ENCODE peak calls at places on chromosomes 5 and 9, in eight cellular contexts. T is SK-N-SH; G is cardiac fibroblast; U is endothelial cell of umbilical vein; I is tibial nerve; F is fibroblast of the aortic adventitia; M is right lobe of liver; L is CD8-positive, alpha-beta T cell. P is an unnamed sample.

GRCh38 chr9:72396247-72397091 is 31.5 kb upstream of the ZFAND5 start:
- DNase-seq in T (no peak), G (peak), U (peak), I (no peak), F (peak), M (no peak), L (no peak), P (peak)

GRCh38 chr9:132114102-132114707 is 34.5 kb upstream of the MED27 start:
- DNase-seq in T (no peak), G (peak), U (peak), I (peak), F (peak), M (peak), L (peak), P (peak)

GRCh38 chr5:73623929-73624404 is 2.0 kb upstream of the ARHGEF28 start:
- DNase-seq in T (no peak), G (no peak), U (no peak), I (no peak), F (no peak), M (no peak), L (no peak), P (no peak)

GRCh38 chr9:5557606-5558587 is 47.6 kb downstream of the PDCD1LG2 start:
- DNase-seq in T (no peak), G (peak), U (no peak), I (peak), F (peak), M (no peak), L (peak), P (peak)

GRCh38 chr5:77843570-77844407 is 67.7 kb upstream of the TBCA start:
- DNase-seq in T (no peak), G (no peak), U (no peak), I (no peak), F (no peak), M (no peak), L (no peak), P (no peak)

GRCh38 chr5:83871533-83872380 is 151.1 kb upstream of the HAPLN1 start:
- DNase-seq in T (no peak), G (no peak), U (no peak), I (no peak), F (no peak), M (no peak), L (no peak), P (no peak)

GRCh38 chr9:136848393-136849037 is 694 bp upstream of the PHPT1 start:
- DNase-seq in T (peak), G (no peak), U (no peak), I (no peak), F (no peak), M (no peak), L (no peak), P (no peak)

GRCh38 chr9:86353591-86354047 is 591 bp downstream of the TUT7 start:
- DNase-seq in T (no peak), G (no peak), U (peak), I (no peak), F (peak), M (no peak), L (no peak), P (peak)

GRCh38 chr9:125558453-125559084 is 148.4 kb downstream of the MAPKAP1 start:
- DNase-seq in T (peak), G (peak), U (peak), I (peak), F (peak), M (no peak), L (peak), P (peak)

GRCh38 chr9:73061131-73061530 is 90.5 kb upstream of the ANXA1 start:
- DNase-seq in T (no peak), G (no peak), U (no peak), I (no peak), F (no peak), M (no peak), L (no peak), P (no peak)

GRCh38 chr5:118017536-118017935 is 970.8 kb downstream of the DTWD2 start:
- DNase-seq in T (no peak), G (no peak), U (no peak), I (no peak), F (no peak), M (no peak), L (no peak), P (no peak)

GRCh38 chr5:39599721-39600431 is 175.1 kb upstream of the DAB2 start:
- DNase-seq in T (no peak), G (peak), U (peak), I (no peak), F (peak), M (no peak), L (no peak), P (peak)

GRCh38 chr5:102481044-102481715 is 17.6 kb downstream of the SLCO6A1 start:
- DNase-seq in T (no peak), G (peak), U (no peak), I (no peak), F (peak), M (no peak), L (no peak), P (peak)

GRCh38 chr5:161312882-161313281 is 233.6 kb downstream of the GABRB2 start:
- DNase-seq in T (no peak), G (no peak), U (no peak), I (no peak), F (no peak), M (no peak), L (no peak), P (no peak)

GRCh38 chr5:51996356-51996861 is 613.2 kb downstream of the ISL1 start:
- DNase-seq in T (no peak), G (no peak), U (no peak), I (no peak), F (no peak), M (no peak), L (no peak), P (no peak)

GRCh38 chr5:5179597-5179996 is 39.5 kb downstream of the ADAMTS16 start:
- DNase-seq in T (no peak), G (no peak), U (no peak), I (no peak), F (no peak), M (no peak), L (no peak), P (no peak)

GRCh38 chr5:122259995-122260394 is 52.0 kb upstream of the SNCAIP start:
- DNase-seq in T (no peak), G (peak), U (no peak), I (no peak), F (peak), M (no peak), L (no peak), P (peak)

GRCh38 chr9:91720746-91721705 is 229.0 kb downstream of the ROR2 start:
- DNase-seq in T (peak), G (no peak), U (no peak), I (no peak), F (no peak), M (no peak), L (no peak), P (no peak)

GRCh38 chr9:124558777-124559470 is 51.7 kb upstream of the NR5A1 start:
- DNase-seq in T (no peak), G (no peak), U (no peak), I (no peak), F (no peak), M (no peak), L (no peak), P (no peak)

GRCh38 chr9:2427016-2427891 is 194.3 kb upstream of the VLDLR start:
- DNase-seq in T (no peak), G (peak), U (no peak), I (no peak), F (no peak), M (peak), L (no peak), P (no peak)

GRCh38 chr9:14508884-14509283 is 184.3 kb downstream of the ZDHHC21 start:
- DNase-seq in T (no peak), G (no peak), U (no peak), I (no peak), F (no peak), M (no peak), L (no peak), P (no peak)

GRCh38 chr9:111621895-111622480 is 9.1 kb upstream of the DNAJC25 start:
- DNase-seq in T (peak), G (peak), U (peak), I (peak), F (peak), M (no peak), L (no peak), P (peak)

GRCh38 chr5:107592515-107592914 is 78.2 kb downstream of the EFNA5 start:
- DNase-seq in T (no peak), G (no peak), U (no peak), I (no peak), F (no peak), M (no peak), L (no peak), P (no peak)

GRCh38 chr5:121218086-121218485 is 633.6 kb upstream of the FTMT start:
- DNase-seq in T (no peak), G (no peak), U (peak), I (no peak), F (no peak), M (no peak), L (no peak), P (no peak)

GRCh38 chr5:148791334-148791667 is 35.1 kb upstream of the ADRB2 start:
- DNase-seq in T (no peak), G (peak), U (peak), I (no peak), F (peak), M (no peak), L (no peak), P (no peak)

GRCh38 chr5:122999947-123000563 is 36.5 kb downstream of the PPIC start:
- DNase-seq in T (no peak), G (peak), U (peak), I (peak), F (peak), M (peak), L (no peak), P (peak)

GRCh38 chr9:71384343-71384742 is 262.9 kb upstream of the TRPM3 start:
- DNase-seq in T (no peak), G (no peak), U (no peak), I (no peak), F (no peak), M (no peak), L (no peak), P (no peak)

GRCh38 chr5:141567513-141568117 is 51.2 kb downstream of the DIAPH1 start:
- DNase-seq in T (peak), G (peak), U (peak), I (no peak), F (peak), M (no peak), L (no peak), P (peak)

GRCh38 chr9:136943291-136944093 is 1.0 kb downstream of the FBXW5 start:
- DNase-seq in T (peak), G (peak), U (no peak), I (no peak), F (peak), M (peak), L (peak), P (peak)

GRCh38 chr5:111158105-111158744 is 66.0 kb upstream of the CAMK4 start:
- DNase-seq in T (peak), G (peak), U (peak), I (peak), F (peak), M (peak), L (peak), P (peak)

GRCh38 chr5:175288048-175288621 is 155.8 kb downstream of the DRD1 start:
- DNase-seq in T (no peak), G (peak), U (no peak), I (no peak), F (peak), M (no peak), L (no peak), P (peak)

GRCh38 chr9:135147473-135147805 is 60.0 kb downstream of the OLFM1 start:
- DNase-seq in T (no peak), G (no peak), U (no peak), I (no peak), F (no peak), M (no peak), L (no peak), P (no peak)

GRCh38 chr5:140926211-140926902 is at the start of gene PCDHAC1:
- DNase-seq in T (peak), G (peak), U (peak), I (peak), F (peak), M (peak), L (no peak), P (peak)

GRCh38 chr9:4344946-4345345 is 45.1 kb upstream of the GLIS3 start:
- DNase-seq in T (no peak), G (no peak), U (no peak), I (no peak), F (no peak), M (no peak), L (no peak), P (no peak)

GRCh38 chr9:23784962-23785361 is 41.1 kb downstream of the ELAVL2 start:
- DNase-seq in T (no peak), G (no peak), U (no peak), I (no peak), F (no peak), M (no peak), L (no peak), P (no peak)

GRCh38 chr9:106025449-106025848 is 331.1 kb downstream of the TMEM38B start:
- DNase-seq in T (no peak), G (no peak), U (no peak), I (no peak), F (no peak), M (no peak), L (no peak), P (no peak)
- TF ChIP-seq CTCF in T (no peak), G (no peak), U (no peak), I (no peak), F (no peak), M (no peak), L (no peak), P (no peak)

GRCh38 chr9:77019010-77019809 is at the start of gene FOXB2:
- DNase-seq in T (peak), G (no peak), U (no peak), I (no peak), F (no peak), M (no peak), L (no peak), P (no peak)
- H3K4me3 ChIP-seq in T (no peak), G (no peak), U (no peak), I (no peak), F (no peak), M (no peak), L (no peak), P (no peak)

GRCh38 chr9:109455861-109456260 is 42.2 kb downstream of the PTPN3 start:
- DNase-seq in T (no peak), G (no peak), U (no peak), I (no peak), F (no peak), M (no peak), L (no peak), P (no peak)
- TF ChIP-seq CTCF in T (no peak), G (no peak), U (no peak), I (no peak), F (no peak), M (peak), L (no peak), P (no peak)

GRCh38 chr5:96881511-96882115 is 5.3 kb downstream of the ERAP2 start:
- DNase-seq in T (no peak), G (peak), U (peak), I (no peak), F (peak), M (no peak), L (no peak), P (peak)
- H3K4me3 ChIP-seq in T (no peak), G (no peak), U (no peak), I (no peak), F (no peak), M (no peak), L (no peak), P (no peak)

DNA sequence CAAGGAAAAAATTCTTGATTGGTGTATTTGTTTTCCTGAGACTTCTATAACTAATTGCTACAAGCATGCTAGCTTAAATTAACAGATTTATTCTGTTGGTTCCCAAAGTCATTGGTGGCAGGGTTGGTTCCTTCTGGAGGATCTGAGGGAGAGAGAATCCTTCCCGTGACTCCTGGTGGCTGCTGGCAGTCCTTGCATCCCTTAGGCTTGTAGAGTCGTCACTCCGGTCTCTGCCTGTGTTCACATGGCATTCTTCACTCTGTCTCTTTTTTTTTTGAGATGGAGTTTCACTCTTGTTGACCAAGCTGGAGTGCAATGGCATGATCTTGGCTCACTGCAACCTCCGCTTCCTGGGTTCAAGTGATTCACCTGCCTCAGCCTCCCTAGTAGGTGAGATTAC is 5.3 kb downstream of the CDK9 start:
- DNase-seq in T (no peak), G (no peak), U (no peak), I (no peak), F (no peak), M (no peak), L (no peak), P (no peak)
- TF ChIP-seq CTCF in T (peak), G (no peak), U (no peak), I (no peak), F (no peak), M (no peak), L (no peak), P (no peak)

GRCh38 chr5:72093824-72094223 is 13.5 kb upstream of the MAP1B start:
- DNase-seq in T (no peak), G (no peak), U (no peak), I (no peak), F (no peak), M (no peak), L (no peak), P (no peak)
- H3K4me3 ChIP-seq in T (no peak), G (no peak), U (no peak), I (no peak), F (no peak), M (no peak), L (no peak), P (no peak)

DNA sequence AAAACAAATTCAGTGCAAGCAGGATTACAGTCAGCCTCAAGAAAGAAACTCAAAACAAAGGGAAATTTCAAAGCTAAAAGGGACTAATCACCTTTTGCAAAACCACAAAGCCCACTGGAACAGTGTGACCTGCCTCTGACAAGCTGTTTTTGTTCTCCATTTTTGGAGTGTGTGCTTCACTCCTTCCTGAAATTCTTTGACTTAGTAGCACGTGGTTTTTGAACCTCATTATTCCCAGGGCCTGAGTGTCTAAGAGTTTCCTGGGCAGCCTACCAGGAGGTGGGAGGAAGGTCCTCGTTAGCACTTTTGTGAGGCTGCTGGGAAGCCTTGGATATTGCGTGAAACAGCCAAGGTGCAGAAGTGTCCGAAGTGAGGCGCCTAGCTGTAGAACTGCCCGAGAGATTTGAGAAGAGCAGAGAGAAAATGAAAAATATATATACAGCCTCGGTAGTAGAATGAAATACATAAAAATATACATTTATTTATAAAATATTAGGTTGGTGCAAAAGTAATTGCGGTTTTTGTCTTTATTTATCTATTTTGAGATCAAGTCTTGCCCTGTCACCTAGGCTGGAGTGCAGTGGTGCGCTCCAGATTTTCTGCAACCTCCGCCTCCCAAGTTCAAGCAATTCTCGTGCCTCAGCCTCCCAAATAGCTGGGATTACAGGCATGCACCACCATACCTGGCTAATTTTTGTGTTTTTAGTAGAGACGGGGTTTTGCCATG is 245.9 kb downstream of the MARCHF11 start:
- DNase-seq in T (no peak), G (peak), U (peak), I (no peak), F (no peak), M (no peak), L (no peak), P (peak)
- TF ChIP-seq CTCF in T (no peak), G (no peak), U (no peak), I (no peak), F (no peak), M (no peak), L (no peak), P (no peak)

DNA sequence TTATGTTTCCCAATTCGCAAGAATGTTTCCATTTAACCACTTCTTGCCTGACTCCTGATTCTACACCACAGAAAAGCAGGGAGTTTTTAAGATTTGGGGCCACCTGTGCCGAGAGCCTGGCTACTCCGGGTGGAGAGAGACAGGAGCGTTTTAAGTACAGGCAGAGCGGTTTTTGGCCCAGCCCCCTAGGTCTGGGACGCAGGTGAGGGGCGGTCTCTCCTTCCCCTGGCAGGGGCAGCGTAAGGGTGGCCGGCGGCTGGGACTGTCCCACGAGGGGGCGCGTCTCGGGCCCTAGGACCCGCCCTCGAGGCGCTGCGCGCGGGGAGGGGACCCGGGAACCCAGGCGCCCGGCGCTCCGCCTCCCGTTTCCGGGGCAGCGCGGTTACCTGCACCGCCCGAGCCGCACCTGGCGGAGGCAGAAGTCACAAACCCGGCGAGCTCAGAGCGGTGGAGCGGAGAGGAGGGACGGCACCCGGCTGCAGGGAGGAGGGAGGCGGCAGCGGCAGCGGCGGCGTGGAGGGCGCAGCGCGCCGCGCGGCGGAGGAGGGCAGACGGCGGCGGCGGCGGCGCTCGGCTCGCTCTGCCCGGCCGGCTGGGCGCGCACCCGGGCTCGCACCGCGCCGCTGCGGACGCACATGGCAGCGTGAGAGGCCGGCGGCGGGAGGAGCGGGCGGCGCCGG is at the start of gene WWC1:
- DNase-seq in T (peak), G (no peak), U (no peak), I (no peak), F (no peak), M (peak), L (peak), P (no peak)
- H3K4me3 ChIP-seq in T (peak), G (peak), U (peak), I (peak), F (peak), M (peak), L (no peak), P (peak)

DNA sequence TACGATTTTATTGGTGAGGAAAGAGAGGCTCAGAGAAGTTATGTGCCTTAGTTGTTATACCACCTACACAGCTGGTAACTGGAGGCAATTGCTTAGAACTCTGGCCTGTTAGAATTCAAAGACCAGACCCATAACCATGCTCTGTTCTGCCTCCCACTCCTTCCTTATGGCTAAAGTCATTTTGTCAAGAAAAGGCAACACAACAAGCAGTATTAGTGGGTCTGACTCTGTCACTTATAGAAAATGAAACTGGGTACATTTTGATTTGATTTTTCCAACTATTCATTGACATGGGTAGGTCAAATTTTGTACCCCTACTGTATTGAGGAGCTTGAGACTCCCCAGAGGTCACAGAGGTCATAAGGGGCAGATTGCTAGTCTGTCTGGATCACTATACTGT is 44.5 kb upstream of the NR3C1 start:
- DNase-seq in T (no peak), G (no peak), U (no peak), I (no peak), F (no peak), M (no peak), L (no peak), P (no peak)
- TF ChIP-seq CTCF in T (no peak), G (no peak), U (no peak), I (no peak), F (no peak), M (no peak), L (no peak), P (no peak)